ENCODE peak calls at places on chromosomes 7 and 10, in seven cellular contexts. U is epithelial cell of esophagus, Y is NCI-H1092, V is heart left ventricle, B is sigmoid colon, F is NCI-H460, M is NCI-H1105. L is an unnamed sample.

GRCh38 chr10:6917125-6917524 is 337.0 kb upstream of the PRKCQ start:
- DNase-seq in U (no peak), Y (no peak), V (no peak), B (no peak), F (no peak), M (no peak), L (no peak)

GRCh38 chr10:102596506-102596971 is 47.7 kb upstream of the TRIM8 start:
- DNase-seq in U (peak; percentile 75), Y (peak; percentile 28), V (peak; percentile 48), B (peak; percentile 80), F (peak; percentile 20), M (peak; percentile 19), L (peak; percentile 25)

GRCh38 chr7:44533301-44534055 is 7.7 kb downstream of the NPC1L1 start:
- DNase-seq in U (no peak), Y (no peak), V (no peak), B (no peak), F (no peak), M (no peak), L (peak; percentile 62)

GRCh38 chr10:28676968-28677888 is at the start of gene BAMBI:
- DNase-seq in U (peak; percentile 95), Y (peak; percentile 91), V (peak; percentile 93), B (peak; percentile 94), F (peak; percentile 82), M (peak; percentile 43), L (peak; percentile 55)

GRCh38 chr10:69914373-69915268 is 112.9 kb downstream of the COL13A1 start:
- DNase-seq in U (peak; percentile 64), Y (peak; percentile 37), V (peak; percentile 69), B (peak; percentile 83), F (peak; percentile 61), M (no peak), L (no peak)

GRCh38 chr7:1357601-1358271 is 101.5 kb downstream of the MICALL2 start:
- DNase-seq in U (no peak), Y (no peak), V (no peak), B (peak; percentile 53), F (no peak), M (no peak), L (no peak)

GRCh38 chr10:117678106-117678505 is 135.6 kb downstream of the EMX2 start:
- DNase-seq in U (no peak), Y (no peak), V (no peak), B (no peak), F (no peak), M (no peak), L (no peak)

GRCh38 chr7:108080094-108080656 is 50.0 kb downstream of the LAMB4 start:
- DNase-seq in U (no peak), Y (no peak), V (no peak), B (no peak), F (no peak), M (no peak), L (no peak)

GRCh38 chr10:7275761-7276440 is 134.9 kb downstream of the SFMBT2 start:
- DNase-seq in U (no peak), Y (no peak), V (no peak), B (no peak), F (no peak), M (no peak), L (no peak)

GRCh38 chr10:50554995-50555568 is 68.7 kb downstream of the SGMS1 start:
- DNase-seq in U (no peak), Y (peak; percentile 14), V (no peak), B (no peak), F (peak; percentile 20), M (no peak), L (no peak)